ENCODE peak calls at places on chromosomes 4 and X, in four cellular contexts. J, W, S and X are unnamed samples.

GRCh38 chrX:47217121-47217851 is 1.2 kb upstream of the CDK16 start:
- DNase-seq in J (peak), W (peak), S (no peak), X (no peak)

GRCh38 chrX:97898798-97899197 is 1015.1 kb downstream of the RPA4 start:
- DNase-seq in J (no peak), W (peak), S (no peak), X (peak)

GRCh38 chr4:87410669-87411068 is 11.7 kb upstream of the NUDT9 start:
- DNase-seq in J (peak), W (peak), S (no peak), X (no peak)

GRCh38 chr4:74487771-74488170 is 42.8 kb downstream of the AREG start:
- DNase-seq in J (no peak), W (no peak), S (no peak), X (no peak)

GRCh38 chr4:119025440-119025839 is 110.2 kb upstream of the MYOZ2 start:
- DNase-seq in J (peak), W (peak), S (no peak), X (peak)

GRCh38 chr4:19473569-19473968 is 778.1 kb upstream of the SLIT2 start:
- DNase-seq in J (peak), W (no peak), S (no peak), X (no peak)

GRCh38 chrX:22730542-22730941 is 269.2 kb upstream of the DDX53 start:
- DNase-seq in J (no peak), W (no peak), S (no peak), X (no peak)

GRCh38 chr4:56240554-56241190 is 146.6 kb downstream of the AASDH start:
- DNase-seq in J (peak), W (no peak), S (no peak), X (peak)

GRCh38 chrX:150848914-150849365 is 49.5 kb downstream of the CD99L2 start:
- DNase-seq in J (no peak), W (no peak), S (no peak), X (peak)

GRCh38 chr4:184450045-184450444 is 24.3 kb downstream of the IRF2 start:
- DNase-seq in J (peak), W (peak), S (no peak), X (peak)

GRCh38 chr4:4761128-4761991 is 98.1 kb upstream of the MSX1 start:
- DNase-seq in J (no peak), W (peak), S (no peak), X (no peak)

GRCh38 chrX:130125090-130125489 is 14.8 kb upstream of the ELF4 start:
- DNase-seq in J (peak), W (peak), S (no peak), X (no peak)

GRCh38 chrX:84170931-84171330 is 17.1 kb downstream of the RPS6KA6 start:
- DNase-seq in J (no peak), W (no peak), S (no peak), X (no peak)

GRCh38 chrX:70089575-70090297 is 27.5 kb downstream of the OTUD6A start:
- DNase-seq in J (peak), W (peak), S (no peak), X (no peak)

GRCh38 chrX:17563515-17563914 is 173.8 kb upstream of the SCML1 start:
- DNase-seq in J (no peak), W (no peak), S (no peak), X (peak)

GRCh38 chr4:147755567-147756295 is 23.8 kb downstream of the ARHGAP10 start:
- DNase-seq in J (peak), W (peak), S (no peak), X (peak)
- H3K4me3 ChIP-seq in J (no peak), W (peak), S (no peak), X (no peak)

GRCh38 chr4:110621839-110622751 is 782 bp downstream of the PITX2 start:
- DNase-seq in J (no peak), W (no peak), S (no peak), X (no peak)
- H3K4me3 ChIP-seq in J (peak), W (no peak), S (no peak), X (peak)

DNA sequence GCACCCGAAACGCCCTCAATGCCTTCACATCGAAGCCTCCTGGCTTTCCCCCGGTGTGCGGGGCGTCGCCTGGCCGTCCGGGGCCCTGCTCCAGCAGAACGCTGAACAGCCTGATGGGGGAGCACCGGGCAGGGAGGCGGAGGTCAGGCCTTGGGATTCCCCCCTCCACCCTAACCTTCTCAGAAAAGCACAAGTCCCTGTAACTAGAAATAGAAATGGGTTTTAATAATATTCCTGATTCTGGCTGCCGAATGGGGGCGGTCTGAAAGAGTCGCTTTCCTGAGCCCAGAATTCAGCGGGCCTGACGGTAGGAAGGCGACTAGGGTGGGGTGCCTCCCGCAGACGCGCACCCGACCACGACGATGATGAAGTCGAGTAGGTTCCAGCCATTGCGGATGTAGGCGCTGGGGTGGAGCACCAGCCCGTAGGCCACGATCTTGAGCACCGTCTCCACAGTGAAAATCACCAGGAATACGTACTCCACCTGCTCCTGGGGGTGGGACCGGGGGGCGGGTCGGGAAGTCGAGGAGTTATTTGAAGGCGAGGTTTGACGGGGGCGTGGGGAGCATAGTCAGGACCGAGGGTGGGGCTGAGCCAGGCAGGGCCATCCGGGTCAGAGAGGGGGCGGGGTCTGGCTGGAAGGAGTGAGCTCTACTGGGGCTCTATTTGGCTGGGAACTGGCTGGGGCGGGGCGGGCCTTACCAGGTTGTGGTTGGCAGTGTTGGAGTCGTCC is 2.5 kb downstream of the CACNA1F start:
- DNase-seq in J (no peak), W (peak), S (peak), X (no peak)
- H3K4me3 ChIP-seq in J (no peak), W (peak), S (peak), X (peak)

GRCh38 chrX:79170632-79171031 is 26.1 kb downstream of the GPR174 start:
- DNase-seq in J (no peak), W (no peak), S (no peak), X (no peak)
- H3K4me3 ChIP-seq in J (no peak), W (no peak), S (no peak), X (no peak)

GRCh38 chrX:63349307-63349706 is 1.8 kb downstream of the SPIN4 start:
- DNase-seq in J (no peak), W (no peak), S (no peak), X (no peak)
- H3K4me3 ChIP-seq in J (no peak), W (peak), S (no peak), X (no peak)